ENCODE peak calls at places on chromosomes 7 and 10, in nine cellular contexts. U is activated CD4-positive, alpha-beta T cell treated with anti-CD3 and anti-CD28 coated beads for 4 hours; F is Ammon's horn; V is activated CD8-positive, alpha-beta memory T cell treated with anti-CD3 and anti-CD28 coated beads for 24 hours; T is MV-4-11; B is GM13976; M is astrocyte of the spinal cord; R is activated naive CD8-positive, alpha-beta T cell treated with anti-CD3 and anti-CD28 coated beads for 36 hours; G is left ventricle myocardium inferior. O is an unnamed sample.
A peak's percentile ranks its signal among the peaks of the same experiment; 100 is the strongest.

GRCh38 chr10:62491597-62491996 is 117.4 kb downstream of the ZNF365 start:
- DNase-seq in F (no peak), B (no peak), V (no peak), T (no peak), M (no peak), U (no peak), R (no peak), G (no peak), O (no peak)

GRCh38 chr7:86776136-86776535 is 132.4 kb downstream of the GRM3 start:
- DNase-seq in R (no peak), U (no peak), G (no peak), F (peak; percentile 35), M (no peak), T (no peak), B (no peak), V (no peak), O (no peak)

GRCh38 chr10:70656489-70656888 is 15.8 kb upstream of the ADAMTS14 start:
- DNase-seq in U (peak; percentile 19), G (no peak), R (peak; percentile 67), T (peak; percentile 98), F (no peak), V (peak; percentile 62), M (peak; percentile 99), B (peak; percentile 73), O (peak; percentile 93)

GRCh38 chr10:48494073-48494472 is 110.8 kb downstream of the ARHGAP22 start:
- DNase-seq in B (no peak), F (no peak), R (no peak), U (no peak), G (no peak), V (peak; percentile 43), T (no peak), M (no peak), O (no peak)

GRCh38 chr10:103849880-103850571 is 5.3 kb downstream of the SH3PXD2A start:
- DNase-seq in U (no peak), R (no peak), M (peak; percentile 92), F (no peak), T (peak; percentile 60), V (no peak), G (no peak), B (no peak), O (peak; percentile 96)

GRCh38 chr7:36923831-36924555 is 199.7 kb upstream of the AOAH start:
- DNase-seq in F (no peak), T (peak; percentile 94), R (no peak), M (no peak), G (no peak), B (no peak), V (no peak), U (no peak), O (no peak)

GRCh38 chr10:103740683-103741082 is 114.7 kb downstream of the SH3PXD2A start:
- DNase-seq in G (no peak), M (no peak), U (no peak), B (no peak), T (no peak), V (no peak), R (no peak), F (no peak), O (no peak)

GRCh38 chr10:69348824-69349541 is 67.7 kb downstream of the TACR2 start:
- DNase-seq in F (peak; percentile 35), U (no peak), T (peak; percentile 84), B (no peak), M (peak; percentile 92), G (peak; percentile 47), R (no peak), V (no peak), O (peak; percentile 94)

GRCh38 chr10:70440296-70441160 is 953 bp downstream of the NODAL start:
- DNase-seq in V (no peak), F (no peak), B (peak; percentile 44), G (no peak), M (no peak), U (no peak), T (no peak), R (peak; percentile 15), O (peak; percentile 83)

GRCh38 chr10:7988985-7989384 is 65.5 kb upstream of the GATA3 start:
- DNase-seq in F (no peak), R (no peak), U (no peak), B (no peak), T (no peak), V (no peak), G (no peak), M (no peak), O (no peak)

GRCh38 chr10:77349226-77349625 is 288.4 kb downstream of the KCNMA1 start:
- DNase-seq in R (no peak), F (no peak), V (no peak), M (peak; percentile 35), B (no peak), T (no peak), U (no peak), G (no peak), O (no peak)

GRCh38 chr7:95205821-95206220 is 118.5 kb downstream of the PON1 start:
- DNase-seq in U (no peak), V (no peak), F (no peak), B (no peak), G (no peak), T (no peak), M (peak; percentile 84), R (no peak), O (peak; percentile 80)

GRCh38 chr7:50724526-50725520 is 57.9 kb downstream of the GRB10 start:
- DNase-seq in R (no peak), U (no peak), V (no peak), F (no peak), B (no peak), G (no peak), T (no peak), M (no peak), O (peak; percentile 73)

GRCh38 chr7:20602306-20602705 is 13.2 kb upstream of the ABCB5 start:
- DNase-seq in U (no peak), M (no peak), T (no peak), F (no peak), R (no peak), V (no peak), B (no peak), G (no peak), O (no peak)

GRCh38 chr7:31051598-31052503 is at the start of gene ADCYAP1R1:
- DNase-seq in M (no peak), R (no peak), F (peak; percentile 76), B (no peak), U (no peak), V (no peak), G (peak; percentile 61), T (no peak), O (peak; percentile 78)

GRCh38 chr7:107838816-107839584 is 36.0 kb upstream of the SLC26A3 start:
- DNase-seq in V (no peak), F (no peak), U (no peak), R (no peak), M (no peak), G (no peak), T (peak; percentile 15), B (no peak), O (no peak)

GRCh38 chr7:73431041-73431835 is 2.3 kb upstream of the FZD9 start:
- DNase-seq in G (no peak), M (no peak), F (no peak), B (no peak), T (no peak), R (no peak), V (no peak), U (no peak), O (no peak)

GRCh38 chr7:108178393-108178792 is 48.2 kb upstream of the LAMB4 start:
- DNase-seq in G (no peak), R (no peak), M (no peak), U (no peak), T (no peak), F (no peak), B (no peak), V (no peak), O (no peak)

GRCh38 chr10:80405636-80406035 is 2.7 kb upstream of the PRXL2A start:
- DNase-seq in M (peak; percentile 56), T (no peak), U (no peak), B (no peak), G (no peak), R (no peak), V (no peak), F (peak; percentile 18), O (no peak)

GRCh38 chr10:103544657-103545310 is 51.3 kb downstream of the NEURL1 start:
- DNase-seq in T (no peak), U (no peak), R (no peak), B (no peak), M (no peak), F (peak; percentile 1), G (no peak), V (no peak), O (no peak)

GRCh38 chr7:99083733-99084132 is 60.2 kb downstream of the SMURF1 start:
- DNase-seq in F (no peak), G (no peak), V (no peak), R (no peak), B (no peak), M (no peak), T (no peak), U (no peak), O (no peak)

GRCh38 chr7:129949292-129950133 is 3.2 kb downstream of the UBE2H start:
- DNase-seq in T (peak; percentile 40), F (peak; percentile 44), B (peak; percentile 43), M (peak; percentile 80), R (peak; percentile 40), G (no peak), V (peak; percentile 64), U (no peak), O (peak; percentile 91)

GRCh38 chr7:8176370-8177081 is 85.4 kb downstream of the ICA1 start:
- DNase-seq in F (peak; percentile 69), G (no peak), T (peak; percentile 86), R (peak; percentile 62), V (peak; percentile 79), U (peak; percentile 44), B (peak; percentile 31), M (no peak), O (no peak)

GRCh38 chr10:36266923-36267322 is 624.8 kb upstream of the FZD8 start:
- DNase-seq in U (no peak), G (no peak), B (no peak), M (no peak), T (no peak), F (no peak), R (no peak), V (no peak), O (no peak)

GRCh38 chr7:136956232-136956631 is 87.8 kb downstream of the CHRM2 start:
- DNase-seq in R (no peak), G (no peak), M (peak; percentile 73), V (no peak), F (no peak), B (no peak), U (no peak), T (peak; percentile 80), O (no peak)

GRCh38 chr7:137715546-137715945 is 131.2 kb downstream of the DGKI start:
- DNase-seq in T (no peak), U (no peak), F (no peak), R (no peak), M (peak; percentile 31), V (no peak), G (no peak), B (no peak), O (peak; percentile 69)

O was measured in osteoblast.